ENCODE peak calls at places on chromosomes 2 and 18, in eight cellular contexts. G, L, Q, H, P, S, W and K are unnamed samples.

GRCh38 chr2:204228169-204228940 is 291.8 kb downstream of the ICOS start:
- DNase-seq in H (peak), L (peak), G (no peak), P (peak), S (no peak), Q (peak), W (no peak), K (no peak)

GRCh38 chr2:33131820-33132219 is 185.1 kb downstream of the LTBP1 start:
- DNase-seq in S (no peak), L (no peak), W (no peak), Q (no peak), G (no peak), H (no peak), P (no peak), K (no peak)

GRCh38 chr2:195428673-195429072 is 228.4 kb upstream of the SLC39A10 start:
- DNase-seq in W (no peak), Q (no peak), H (no peak), L (no peak), P (no peak), S (no peak), G (no peak), K (no peak)

GRCh38 chr2:239203443-239204142 is 197.2 kb downstream of the HDAC4 start:
- DNase-seq in Q (no peak), L (no peak), H (no peak), S (no peak), P (no peak), G (peak), W (no peak), K (no peak)

GRCh38 chr2:58032016-58032750 is 14.4 kb upstream of the VRK2 start:
- DNase-seq in P (no peak), Q (no peak), S (no peak), G (no peak), W (no peak), L (no peak), H (no peak), K (no peak)

GRCh38 chr2:140695163-140695562 is 1435.7 kb downstream of the LRP1B start:
- DNase-seq in W (no peak), S (no peak), H (peak), L (no peak), P (peak), G (no peak), Q (no peak), K (no peak)

GRCh38 chr18:48728204-48728833 is 189.5 kb downstream of the CTIF start:
- DNase-seq in G (no peak), H (no peak), S (no peak), W (no peak), P (peak), Q (no peak), L (no peak), K (no peak)

GRCh38 chr2:194819367-194819766 is 837.7 kb upstream of the SLC39A10 start:
- DNase-seq in Q (no peak), H (peak), G (no peak), W (no peak), S (no peak), P (peak), L (no peak), K (no peak)

GRCh38 chr18:57444301-57444759 is 9.2 kb downstream of the ONECUT2 start:
- DNase-seq in H (peak), P (no peak), L (no peak), Q (no peak), W (no peak), G (no peak), S (no peak), K (no peak)
- H3K27ac ChIP-seq in H (no peak), P (no peak), L (no peak), Q (no peak), W (no peak), G (no peak), S (no peak), K (no peak)

GRCh38 chr2:38202713-38203454 is 126.9 kb upstream of the CYP1B1 start:
- DNase-seq in L (no peak), Q (no peak), P (no peak), G (no peak), H (no peak), S (no peak), W (no peak), K (no peak)

GRCh38 chr2:38201784-38202183 is 125.8 kb upstream of the CYP1B1 start:
- DNase-seq in G (no peak), P (no peak), Q (no peak), W (no peak), S (no peak), L (no peak), H (no peak), K (no peak)

GRCh38 chr2:38199129-38199528 is 123.2 kb upstream of the CYP1B1 start:
- DNase-seq in P (no peak), W (no peak), L (no peak), G (no peak), S (no peak), Q (no peak), H (no peak), K (no peak)

GRCh38 chr2:38203455-38203810 is 127.5 kb upstream of the CYP1B1 start:
- DNase-seq in S (no peak), H (no peak), P (no peak), G (no peak), L (no peak), W (no peak), Q (no peak), K (no peak)

GRCh38 chr2:38200583-38200982 is 124.6 kb upstream of the CYP1B1 start:
- DNase-seq in L (no peak), H (no peak), S (no peak), P (no peak), G (peak), W (no peak), Q (no peak), K (no peak)
- TF ChIP-seq POLR2AphosphoS5 in L (no peak), H (no peak), S (no peak), P (no peak), G (peak), W (no peak), Q (no peak), K (no peak)

DNA sequence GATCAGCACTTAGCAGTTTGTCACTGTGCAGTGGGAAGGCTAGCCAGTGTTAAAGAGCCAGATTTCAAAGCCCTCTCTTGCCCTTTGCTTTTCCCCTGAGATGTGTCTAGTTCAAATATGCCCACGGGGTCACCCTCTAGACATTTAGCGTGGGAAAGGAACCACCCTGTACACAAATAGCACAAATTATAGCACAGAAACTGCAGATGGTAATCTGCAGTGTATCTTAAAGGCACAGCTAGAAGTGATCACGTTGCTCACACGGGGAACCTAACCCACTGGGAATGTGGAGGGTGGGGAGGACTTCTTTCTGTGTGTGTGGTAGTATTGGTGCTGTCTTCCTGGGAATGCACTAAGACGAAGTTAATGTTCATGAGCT is 131.5 kb downstream of the MAP4K4 start:
- DNase-seq in W (no peak), S (no peak), P (no peak), Q (no peak), G (no peak), L (no peak), H (no peak), K (no peak)
- H3K27ac ChIP-seq in W (no peak), S (no peak), P (no peak), Q (no peak), G (peak), L (peak), H (no peak), K (no peak)

GRCh38 chr2:188580738-188581137 is 289.1 kb downstream of the GULP1 start:
- DNase-seq in P (no peak), G (no peak), Q (no peak), H (no peak), W (no peak), L (no peak), S (no peak), K (no peak)

GRCh38 chr2:188577231-188577630 is 285.6 kb downstream of the GULP1 start:
- DNase-seq in H (no peak), Q (no peak), P (no peak), S (no peak), W (no peak), G (no peak), L (no peak), K (no peak)

GRCh38 chr2:188576657-188577056 is 285.0 kb downstream of the GULP1 start:
- DNase-seq in G (no peak), L (no peak), P (no peak), H (no peak), S (no peak), Q (no peak), W (no peak), K (no peak)

GRCh38 chr2:188582206-188582605 is 290.5 kb downstream of the GULP1 start:
- DNase-seq in L (no peak), Q (no peak), G (no peak), P (no peak), W (no peak), S (no peak), H (no peak), K (no peak)
- TF ChIP-seq POLR2AphosphoS5 in L (no peak), Q (no peak), G (no peak), P (no peak), W (no peak), S (no peak), H (no peak), K (no peak)

DNA sequence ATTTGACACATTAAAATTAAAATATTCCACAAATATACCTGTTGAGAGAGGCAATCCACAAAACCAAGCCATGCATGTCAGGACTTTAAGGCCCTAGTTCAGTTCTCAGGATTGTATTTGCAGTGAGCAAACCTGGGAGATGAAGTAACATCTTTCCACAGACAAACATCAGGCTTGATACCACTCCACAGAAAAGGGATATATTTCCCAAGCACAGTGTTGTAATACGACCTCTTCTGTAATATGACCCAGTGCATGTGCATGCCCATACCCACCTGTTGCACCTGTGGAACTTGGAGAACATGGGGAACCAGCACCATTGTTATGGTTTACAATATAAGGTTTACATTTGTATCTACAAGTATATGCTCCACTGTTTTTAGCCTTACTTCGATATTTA is 184.0 kb downstream of the PDE11A start:
- DNase-seq in L (no peak), S (no peak), H (no peak), G (no peak), W (no peak), Q (no peak), P (no peak), K (no peak)
- H3K27ac ChIP-seq in L (no peak), S (no peak), H (no peak), G (no peak), W (no peak), Q (no peak), P (no peak), K (no peak)

DNA sequence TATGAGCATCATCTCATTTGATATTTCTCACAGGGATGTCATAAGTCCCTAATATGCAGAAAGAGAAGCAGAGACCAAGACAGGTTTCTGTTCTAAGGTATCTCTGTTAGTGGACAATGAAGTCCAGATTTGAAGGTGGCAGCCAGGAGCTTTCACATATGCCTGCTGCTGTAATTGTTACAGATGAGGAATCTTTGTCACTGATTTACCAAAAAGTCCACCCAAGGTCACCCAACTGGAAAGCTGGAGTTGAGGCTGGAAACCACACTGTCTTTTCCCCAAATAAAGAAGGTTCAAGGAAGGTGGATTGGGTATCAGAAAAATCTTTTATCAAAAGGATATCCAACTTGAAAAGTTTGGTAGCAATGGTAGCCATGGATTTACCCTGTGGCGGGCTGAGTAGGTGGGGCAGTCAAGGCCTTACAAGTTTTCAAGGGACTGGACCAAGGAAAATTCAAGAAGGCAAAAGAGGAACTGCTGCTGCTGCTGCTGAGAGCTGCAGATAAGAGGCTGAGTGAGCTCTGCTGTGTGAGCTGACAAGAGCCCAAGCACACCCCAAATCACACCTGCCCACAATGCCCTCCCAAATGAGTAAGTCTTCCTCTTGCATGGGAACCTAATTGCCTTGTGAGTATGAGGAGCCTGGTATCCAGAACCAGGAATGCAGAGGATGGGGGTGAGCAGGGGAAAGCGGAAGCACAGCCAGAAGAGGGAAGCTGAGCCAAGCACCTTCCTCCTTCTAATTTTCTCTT is 241.2 kb downstream of the ANAPC1 start:
- DNase-seq in S (no peak), G (no peak), L (no peak), H (no peak), Q (no peak), W (no peak), P (no peak), K (no peak)
- TF ChIP-seq POLR2AphosphoS5 in S (no peak), G (no peak), L (no peak), H (no peak), Q (no peak), W (no peak), P (no peak), K (no peak)

GRCh38 chr2:15988724-15989123 is 48.4 kb downstream of the MYCN start:
- DNase-seq in G (no peak), P (no peak), Q (no peak), H (no peak), S (no peak), W (no peak), L (no peak), K (no peak)
- H3K27ac ChIP-seq in G (no peak), P (no peak), Q (no peak), H (no peak), S (no peak), W (no peak), L (no peak), K (no peak)

GRCh38 chr2:127398239-127398590 is 10.4 kb upstream of the MAP3K2 start:
- DNase-seq in W (peak), G (peak), S (peak), H (no peak), P (peak), Q (no peak), L (peak), K (no peak)
- TF ChIP-seq POLR2AphosphoS5 in W (no peak), G (peak), S (peak), H (no peak), P (peak), Q (no peak), L (no peak), K (peak)

GRCh38 chr18:7139409-7139808 is 21.8 kb upstream of the LAMA1 start:
- DNase-seq in G (no peak), H (no peak), L (no peak), Q (no peak), W (no peak), P (no peak), S (no peak), K (no peak)
- H3K27ac ChIP-seq in G (no peak), H (no peak), L (no peak), Q (no peak), W (no peak), P (no peak), S (no peak), K (no peak)

DNA sequence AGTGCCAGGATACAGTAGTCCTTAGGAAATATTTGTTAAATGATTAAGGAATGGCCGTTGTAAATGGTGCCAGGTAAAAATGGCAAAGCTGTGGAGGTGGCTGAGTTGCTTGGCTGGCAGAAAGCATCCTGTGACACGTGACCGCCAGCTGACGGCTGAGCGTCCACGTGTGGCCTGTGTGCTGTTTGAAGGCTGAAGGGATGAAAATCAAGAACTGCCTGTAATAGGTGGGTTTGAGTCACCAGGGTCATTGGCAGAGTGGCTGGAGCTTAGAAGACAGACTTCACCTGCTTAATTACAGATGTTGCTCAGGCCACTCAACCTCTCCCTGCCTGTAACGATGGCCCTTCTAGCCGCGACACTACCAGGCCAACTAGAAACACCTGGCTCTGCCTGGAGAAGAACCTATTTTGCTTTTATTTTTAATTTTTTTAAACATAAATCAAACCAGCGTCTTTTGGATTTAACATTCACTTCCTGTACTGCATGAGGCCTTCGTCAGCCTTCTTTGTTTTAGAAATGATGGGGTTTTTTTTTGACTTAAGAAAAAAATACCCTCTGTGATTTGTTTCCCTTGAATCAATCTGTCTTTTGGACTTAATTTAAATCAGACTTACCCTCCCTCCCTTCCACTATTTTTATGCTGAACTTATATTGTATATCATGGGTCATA is 206.5 kb downstream of the PRKCE start:
- DNase-seq in P (no peak), L (no peak), W (no peak), S (no peak), G (no peak), H (no peak), Q (no peak), K (peak)
- TF ChIP-seq POLR2AphosphoS5 in P (no peak), L (no peak), W (no peak), S (no peak), G (no peak), H (no peak), Q (no peak), K (no peak)